ENCODE peak calls at places on chromosomes 5 and 9, in six cellular contexts. M is Right ventricle myocardium inferior; W is DMS153; P is stimulated activated CD4-positive, alpha-beta T cell treated with anti-CD3 and anti-CD28 coated beads, Interleukin-2, amount 100 ng/mL, for 48 hours; H is ACHN; E is NCI-H524. B is an unnamed sample.

GRCh38 chr5:59003641-59004040 is 420.8 kb downstream of the RAB3C start:
- DNase-seq in H (no peak), P (no peak), E (no peak), W (no peak), M (no peak), B (no peak)

GRCh38 chr5:36669015-36669651 is 62.7 kb downstream of the SLC1A3 start:
- DNase-seq in P (no peak), H (no peak), E (no peak), W (no peak), M (no peak), B (no peak)

GRCh38 chr9:79799691-79800345 is 228.1 kb downstream of the TLE4 start:
- DNase-seq in W (peak), P (no peak), E (no peak), M (no peak), H (no peak), B (no peak)

GRCh38 chr9:34079181-34079580 is 30.5 kb upstream of the UBAP2 start:
- DNase-seq in H (peak), W (no peak), P (no peak), E (no peak), M (no peak), B (no peak)

GRCh38 chr9:115730396-115730795 is 423.2 kb upstream of the PAPPA start:
- DNase-seq in H (no peak), P (no peak), W (no peak), E (no peak), M (no peak), B (no peak)

GRCh38 chr5:181047921-181048320 is 7.9 kb downstream of the BTNL9 start:
- DNase-seq in H (no peak), P (no peak), M (no peak), E (no peak), W (no peak), B (no peak)

GRCh38 chr5:16784843-16785791 is 151.0 kb downstream of the MYO10 start:
- DNase-seq in W (no peak), H (no peak), M (no peak), P (peak), E (no peak), B (no peak)

GRCh38 chr5:56440871-56441740 is 208.0 kb upstream of the ANKRD55 start:
- DNase-seq in E (no peak), W (no peak), P (no peak), M (no peak), H (no peak), B (no peak)

GRCh38 chr5:135047347-135047695 is 13.3 kb upstream of the PITX1 start:
- DNase-seq in P (no peak), M (peak), H (no peak), E (no peak), W (no peak), B (no peak)

GRCh38 chr5:28328691-28329090 is 1290.3 kb upstream of the CDH9 start:
- DNase-seq in H (no peak), P (no peak), E (no peak), M (no peak), W (no peak), B (no peak)

GRCh38 chr9:127053057-127053821 is 69.2 kb downstream of the ANGPTL2 start:
- DNase-seq in P (no peak), W (no peak), H (no peak), M (peak), E (no peak), B (no peak)

GRCh38 chr5:59757442-59757841 is 136.1 kb downstream of the PDE4D start:
- DNase-seq in M (no peak), P (no peak), E (no peak), H (no peak), W (no peak), B (no peak)

GRCh38 chr5:168778536-168778935 is 199.4 kb upstream of the PANK3 start:
- DNase-seq in H (no peak), M (no peak), P (no peak), W (no peak), E (no peak), B (no peak)

GRCh38 chr5:173317091-173317685 is 11.0 kb downstream of the STC2 start:
- DNase-seq in M (no peak), H (no peak), W (no peak), P (no peak), E (no peak), B (no peak)

GRCh38 chr9:15138357-15138686 is 168.7 kb downstream of the TTC39B start:
- DNase-seq in H (no peak), M (no peak), W (no peak), P (no peak), E (no peak), B (no peak)

GRCh38 chr5:77876862-77877502 is 100.8 kb upstream of the TBCA start:
- DNase-seq in E (no peak), W (no peak), M (no peak), H (no peak), P (no peak), B (no peak)

GRCh38 chr9:70475211-70475610 is 60.8 kb upstream of the KLF9 start:
- DNase-seq in W (peak), E (no peak), M (no peak), P (no peak), H (no peak), B (no peak)

GRCh38 chr5:77871016-77871415 is 94.9 kb upstream of the TBCA start:
- DNase-seq in H (no peak), W (no peak), E (no peak), M (no peak), P (no peak), B (no peak)

GRCh38 chr9:120928015-120928719 is 1.6 kb upstream of the TRAF1 start:
- DNase-seq in H (peak), P (no peak), E (no peak), M (no peak), W (no peak), B (no peak)

GRCh38 chr9:16268037-16269010 is 602.1 kb downstream of the BNC2 start:
- DNase-seq in P (no peak), W (no peak), E (no peak), H (no peak), M (no peak), B (no peak)

GRCh38 chr9:106668534-106668933 is 194.4 kb upstream of the ZNF462 start:
- DNase-seq in M (no peak), W (no peak), E (no peak), H (no peak), P (no peak), B (no peak)

GRCh38 chr5:36600847-36601527 is 5.4 kb upstream of the SLC1A3 start:
- DNase-seq in H (no peak), M (no peak), W (peak), P (no peak), E (no peak), B (no peak)

GRCh38 chr5:66178799-66179198 is 34.7 kb downstream of the SREK1 start:
- DNase-seq in W (no peak), H (no peak), P (no peak), M (no peak), E (no peak), B (no peak)

GRCh38 chr5:98763001-98763630 is 10.3 kb upstream of the RGMB start:
- DNase-seq in E (no peak), W (no peak), M (no peak), H (peak), P (no peak), B (no peak)

GRCh38 chr9:36191290-36191645 is 547 bp downstream of the CLTA start:
- DNase-seq in H (peak), W (no peak), E (no peak), M (peak), P (peak), B (peak)

B was measured in effector memory CD8-positive, alpha-beta T cell.